ENCODE peak calls at places on chromosomes 3 and 15, in nine cellular contexts. One of them, this sample, is unnamed.

GRCh38 chr3:159844801-159845261 is 143.8 kb upstream of the IL12A start:
- DNase-seq in mesenteric fat pad: no peak
- DNase-seq in Ammon's horn: peak
- DNase-seq in adipocyte: no peak
- DNase-seq in kidney tubule cell: no peak
- DNase-seq in naive thymus-derived CD4-positive, alpha-beta T cell: no peak
- DNase-seq in choroid plexus epithelial cell: no peak
- DNase-seq in activated CD4-positive, alpha-beta T cell treated with anti-CD3 and anti-CD28 coated beads, Interleukin-2, amount 50 U/mL, for 24 hours: no peak
- DNase-seq in HL-60: no peak
- DNase-seq in this sample: no peak

GRCh38 chr3:123818921-123819429 is 65.2 kb downstream of the MYLK start:
- DNase-seq in mesenteric fat pad: no peak
- DNase-seq in Ammon's horn: no peak
- DNase-seq in adipocyte: peak
- DNase-seq in kidney tubule cell: peak
- DNase-seq in naive thymus-derived CD4-positive, alpha-beta T cell: no peak
- DNase-seq in choroid plexus epithelial cell: peak
- DNase-seq in activated CD4-positive, alpha-beta T cell treated with anti-CD3 and anti-CD28 coated beads, Interleukin-2, amount 50 U/mL, for 24 hours: no peak
- DNase-seq in HL-60: no peak
- DNase-seq in this sample: no peak

GRCh38 chr3:155890671-155891190 is 20.3 kb downstream of the GMPS start:
- DNase-seq in mesenteric fat pad: no peak
- DNase-seq in Ammon's horn: no peak
- DNase-seq in adipocyte: peak
- DNase-seq in kidney tubule cell: no peak
- DNase-seq in naive thymus-derived CD4-positive, alpha-beta T cell: no peak
- DNase-seq in choroid plexus epithelial cell: peak
- DNase-seq in activated CD4-positive, alpha-beta T cell treated with anti-CD3 and anti-CD28 coated beads, Interleukin-2, amount 50 U/mL, for 24 hours: no peak
- DNase-seq in HL-60: no peak
- DNase-seq in this sample: no peak

GRCh38 chr3:156638271-156638670 is 36.1 kb upstream of the TIPARP start:
- DNase-seq in mesenteric fat pad: no peak
- DNase-seq in Ammon's horn: no peak
- DNase-seq in adipocyte: no peak
- DNase-seq in kidney tubule cell: no peak
- DNase-seq in naive thymus-derived CD4-positive, alpha-beta T cell: no peak
- DNase-seq in choroid plexus epithelial cell: no peak
- DNase-seq in activated CD4-positive, alpha-beta T cell treated with anti-CD3 and anti-CD28 coated beads, Interleukin-2, amount 50 U/mL, for 24 hours: no peak
- DNase-seq in HL-60: no peak
- DNase-seq in this sample: no peak

GRCh38 chr3:10669490-10670048 is 146.5 kb upstream of the SLC6A11 start:
- DNase-seq in mesenteric fat pad: no peak
- DNase-seq in Ammon's horn: no peak
- DNase-seq in adipocyte: no peak
- DNase-seq in kidney tubule cell: no peak
- DNase-seq in naive thymus-derived CD4-positive, alpha-beta T cell: no peak
- DNase-seq in choroid plexus epithelial cell: no peak
- DNase-seq in activated CD4-positive, alpha-beta T cell treated with anti-CD3 and anti-CD28 coated beads, Interleukin-2, amount 50 U/mL, for 24 hours: no peak
- DNase-seq in HL-60: no peak
- DNase-seq in this sample: no peak

GRCh38 chr15:92898988-92899909 is 875 bp upstream of the CHD2 start:
- DNase-seq in mesenteric fat pad: no peak
- DNase-seq in Ammon's horn: no peak
- DNase-seq in adipocyte: no peak
- DNase-seq in kidney tubule cell: no peak
- DNase-seq in naive thymus-derived CD4-positive, alpha-beta T cell: no peak
- DNase-seq in choroid plexus epithelial cell: no peak
- DNase-seq in activated CD4-positive, alpha-beta T cell treated with anti-CD3 and anti-CD28 coated beads, Interleukin-2, amount 50 U/mL, for 24 hours: no peak
- DNase-seq in HL-60: no peak
- DNase-seq in this sample: no peak

GRCh38 chr3:88005066-88005465 is 53.7 kb downstream of the CGGBP1 start:
- DNase-seq in mesenteric fat pad: no peak
- DNase-seq in Ammon's horn: peak
- DNase-seq in adipocyte: peak
- DNase-seq in kidney tubule cell: peak
- DNase-seq in naive thymus-derived CD4-positive, alpha-beta T cell: peak
- DNase-seq in choroid plexus epithelial cell: peak
- DNase-seq in activated CD4-positive, alpha-beta T cell treated with anti-CD3 and anti-CD28 coated beads, Interleukin-2, amount 50 U/mL, for 24 hours: no peak
- DNase-seq in HL-60: no peak
- DNase-seq in this sample: no peak

GRCh38 chr3:139954146-139954545 is 19.2 kb downstream of the CLSTN2 start:
- DNase-seq in mesenteric fat pad: no peak
- DNase-seq in Ammon's horn: no peak
- DNase-seq in adipocyte: no peak
- DNase-seq in kidney tubule cell: no peak
- DNase-seq in naive thymus-derived CD4-positive, alpha-beta T cell: no peak
- DNase-seq in choroid plexus epithelial cell: no peak
- DNase-seq in activated CD4-positive, alpha-beta T cell treated with anti-CD3 and anti-CD28 coated beads, Interleukin-2, amount 50 U/mL, for 24 hours: no peak
- DNase-seq in HL-60: no peak
- DNase-seq in this sample: no peak

GRCh38 chr3:126511291-126511690 is 6.3 kb downstream of the UROC1 start:
- DNase-seq in mesenteric fat pad: no peak
- DNase-seq in Ammon's horn: no peak
- DNase-seq in adipocyte: no peak
- DNase-seq in kidney tubule cell: no peak
- DNase-seq in naive thymus-derived CD4-positive, alpha-beta T cell: no peak
- DNase-seq in choroid plexus epithelial cell: no peak
- DNase-seq in activated CD4-positive, alpha-beta T cell treated with anti-CD3 and anti-CD28 coated beads, Interleukin-2, amount 50 U/mL, for 24 hours: no peak
- DNase-seq in HL-60: no peak
- DNase-seq in this sample: no peak